ENCODE peak calls at places on chromosomes 4 and X, in five cellular contexts. K, U, B, E and A are unnamed samples.

GRCh38 chrX:47560179-47560830 is 700 bp upstream of the ARAF start:
- DNase-seq in E (no peak), U (no peak), K (no peak), B (no peak), A (no peak)

GRCh38 chrX:132818638-132819037 is 139.8 kb downstream of the HS6ST2 start:
- DNase-seq in U (no peak), E (no peak), K (no peak), B (no peak), A (no peak)

GRCh38 chrX:39772057-39772832 is 325.5 kb downstream of the BCOR start:
- DNase-seq in B (no peak), K (peak), E (no peak), U (peak), A (no peak)

GRCh38 chr4:80073362-80074008 is 456 bp upstream of the ANTXR2 start:
- DNase-seq in K (no peak), B (no peak), E (no peak), U (no peak), A (no peak)

GRCh38 chr4:118888666-118889312 is at the start of gene SYNPO2:
- DNase-seq in B (peak), E (peak), U (peak), K (peak), A (peak)

GRCh38 chrX:120604359-120604782 is 470 bp downstream of the MCTS1 start:
- DNase-seq in K (no peak), U (no peak), E (peak), B (no peak), A (no peak)

GRCh38 chrX:2664497-2664896 is 26.6 kb upstream of the CD99 start:
- DNase-seq in B (no peak), E (no peak), K (peak), U (no peak), A (no peak)

GRCh38 chr4:52751349-52751911 is at the start of gene ERVMER34-1:
- DNase-seq in E (peak), B (peak), U (peak), K (peak), A (peak)

GRCh38 chr4:119498520-119498919 is 130.1 kb downstream of the PDE5A start:
- DNase-seq in E (no peak), U (peak), B (no peak), K (peak), A (no peak)

GRCh38 chr4:120995611-120996010 is 73.1 kb upstream of the PRDM5 start:
- DNase-seq in E (no peak), B (no peak), U (no peak), K (no peak), A (no peak)

GRCh38 chrX:154026136-154026806 is 6.6 kb upstream of the IRAK1 start:
- DNase-seq in U (no peak), K (no peak), E (no peak), B (no peak), A (no peak)

GRCh38 chr4:75338352-75338880 is 175.8 kb downstream of the RCHY1 start:
- DNase-seq in U (no peak), K (no peak), E (no peak), B (no peak), A (no peak)

GRCh38 chr4:95155759-95156451 is 392.9 kb downstream of the UNC5C start:
- DNase-seq in B (no peak), K (no peak), U (no peak), E (peak), A (no peak)

GRCh38 chr4:102736636-102737549 is 23.9 kb downstream of the MANBA start:
- DNase-seq in K (no peak), E (peak), B (no peak), U (no peak), A (no peak)

GRCh38 chrX:108163333-108164082 is 71.9 kb downstream of the ATG4A start:
- DNase-seq in B (no peak), K (no peak), E (no peak), U (no peak), A (no peak)

GRCh38 chr4:4574052-4574451 is 32.2 kb upstream of the STX18 start:
- DNase-seq in E (no peak), K (peak), B (no peak), U (no peak), A (no peak)

GRCh38 chrX:153055827-153056748 is at the start of gene PNMA3:
- DNase-seq in K (no peak), B (no peak), U (peak), E (no peak), A (no peak)

GRCh38 chr4:77310931-77311330 is 153.9 kb downstream of the CCNG2 start:
- DNase-seq in B (no peak), E (no peak), K (no peak), U (no peak), A (no peak)

GRCh38 chr4:61772116-61772515 is 572.0 kb downstream of the ADGRL3 start:
- DNase-seq in E (no peak), U (no peak), K (no peak), B (no peak), A (no peak)

GRCh38 chr4:77697860-77698599 is 92.4 kb downstream of the CXCL13 start:
- DNase-seq in E (peak), K (no peak), U (peak), B (no peak), A (no peak)

GRCh38 chrX:131792789-131793462 is 230.2 kb upstream of the STK26 start:
- DNase-seq in B (no peak), E (no peak), U (no peak), K (peak), A (no peak)

GRCh38 chrX:151985955-151986354 is 11.5 kb upstream of the GABRE start:
- DNase-seq in K (no peak), E (no peak), U (no peak), B (no peak), A (no peak)

GRCh38 chr4:988726-989721 is 2.2 kb downstream of the IDUA start:
- DNase-seq in E (no peak), B (no peak), U (no peak), K (no peak), A (no peak)

GRCh38 chrX:33149580-33149979 is 61.8 kb downstream of the DMD start:
- DNase-seq in B (no peak), E (no peak), K (no peak), U (no peak), A (no peak)

GRCh38 chr4:1001561-1002130 is 8.4 kb upstream of the SLC26A1 start:
- DNase-seq in U (no peak), E (no peak), K (no peak), B (no peak), A (no peak)

GRCh38 chr4:150464523-150464922 is 117.4 kb upstream of the MAB21L2 start:
- DNase-seq in K (no peak), E (no peak), U (no peak), B (no peak), A (no peak)

GRCh38 chrX:43961699-43962098 is 11.5 kb downstream of the NDP start:
- DNase-seq in B (no peak), U (no peak), K (no peak), E (no peak), A (no peak)

GRCh38 chr4:121796283-121796682 is 4.8 kb upstream of the EXOSC9 start:
- DNase-seq in U (no peak), K (no peak), B (no peak), E (no peak), A (no peak)

GRCh38 chrX:45449982-45450381 is 249.3 kb upstream of the DIPK2B start:
- DNase-seq in E (no peak), K (no peak), U (no peak), B (no peak), A (no peak)

GRCh38 chrX:17706676-17707075 is 30.6 kb upstream of the SCML1 start:
- DNase-seq in U (no peak), E (peak), K (no peak), B (no peak), A (no peak)

GRCh38 chr4:189084671-189085070 is 856.0 kb upstream of the FRG1 start:
- DNase-seq in U (no peak), B (no peak), E (peak), K (no peak), A (no peak)

GRCh38 chrX:107107459-107107858 is 11.2 kb downstream of the RBM41 start:
- DNase-seq in K (no peak), E (no peak), B (no peak), U (no peak), A (no peak)

GRCh38 chrX:109880629-109881028 is 122.3 kb upstream of the TMEM164 start:
- DNase-seq in U (no peak), B (no peak), K (no peak), E (no peak), A (no peak)

GRCh38 chrX:12978205-12979010 is 3.5 kb downstream of the TMSB4X start:
- DNase-seq in E (no peak), U (peak), K (peak), B (no peak), A (no peak)

GRCh38 chr4:140156529-140157171 is 2.7 kb upstream of the MAML3 start:
- DNase-seq in B (no peak), K (no peak), U (no peak), E (no peak), A (no peak)

GRCh38 chr4:7847206-7847605 is 92.5 kb downstream of the AFAP1 start:
- DNase-seq in U (no peak), K (no peak), E (no peak), B (no peak), A (no peak)

GRCh38 chr4:7853271-7853670 is 86.4 kb downstream of the AFAP1 start:
- DNase-seq in U (no peak), E (no peak), B (no peak), K (no peak), A (no peak)

GRCh38 chr4:7854211-7854610 is 85.5 kb downstream of the AFAP1 start:
- DNase-seq in B (no peak), K (no peak), E (no peak), U (no peak), A (no peak)

GRCh38 chr4:7852568-7853185 is 87.0 kb downstream of the AFAP1 start:
- DNase-seq in U (no peak), E (no peak), B (no peak), K (no peak), A (no peak)

DNA sequence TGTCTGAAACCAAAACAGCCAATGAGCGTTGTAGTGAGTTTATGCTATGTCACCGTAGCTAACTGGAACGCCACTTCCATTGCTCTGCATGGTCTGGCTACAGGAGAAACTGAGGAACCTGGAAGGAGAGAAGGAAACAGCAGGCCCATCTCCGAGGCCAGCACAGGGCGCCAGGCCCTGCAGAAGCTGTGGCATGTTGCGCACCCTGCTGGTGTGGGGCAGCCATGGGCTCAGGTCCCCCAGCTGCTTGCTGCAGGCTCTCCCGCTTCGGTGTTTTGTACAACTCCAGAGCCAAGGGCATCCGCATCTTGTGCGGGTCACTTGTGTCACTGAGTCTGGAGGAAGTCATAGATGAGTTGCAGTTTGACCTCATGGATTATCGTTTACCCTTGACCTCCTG is 89.2 kb downstream of the AFAP1 start:
- DNase-seq in U (no peak), E (no peak), K (no peak), B (no peak), A (no peak)
- TF ChIP-seq CTCF in U (no peak), E (no peak), K (no peak), B (no peak), A (no peak)

GRCh38 chrX:50920132-50920531 is 9.6 kb downstream of the BMP15 start:
- DNase-seq in B (no peak), K (no peak), U (no peak), E (peak), A (no peak)
- TF ChIP-seq CTCF in B (peak), K (no peak), U (no peak), E (peak), A (peak)

GRCh38 chr4:39658756-39659155 is 20.1 kb upstream of the SMIM14 start:
- DNase-seq in U (no peak), K (no peak), B (no peak), E (no peak), A (no peak)

GRCh38 chr4:39657465-39657864 is 18.8 kb upstream of the SMIM14 start:
- DNase-seq in B (no peak), K (no peak), U (no peak), E (no peak), A (no peak)

GRCh38 chr4:39660757-39661156 is 22.1 kb upstream of the SMIM14 start:
- DNase-seq in B (no peak), K (no peak), U (no peak), E (no peak), A (no peak)

GRCh38 chr4:39662683-39663082 is 24.0 kb upstream of the SMIM14 start:
- DNase-seq in U (no peak), B (no peak), E (no peak), K (no peak), A (no peak)

GRCh38 chr4:39660045-39660444 is 21.4 kb upstream of the SMIM14 start:
- DNase-seq in B (no peak), E (no peak), K (no peak), U (no peak), A (no peak)
- TF ChIP-seq CTCF in B (no peak), E (no peak), K (no peak), U (no peak), A (no peak)

GRCh38 chr4:107519057-107519456 is 201.0 kb downstream of the PAPSS1 start:
- DNase-seq in K (no peak), B (no peak), E (peak), U (peak), A (no peak)
- TF ChIP-seq CTCF in K (no peak), B (peak), E (peak), U (peak), A (peak)